ENCODE peak calls at places on chromosomes 4 and X, in four cellular contexts. W is Ammon's horn; B is activated CD8-positive, alpha-beta memory T cell treated with anti-CD3 and anti-CD28 coated beads, Interleukin-2, amount 50 U/mL, for 48 hours; Q is naive thymus-derived CD8-positive, alpha-beta T cell. P is an unnamed sample.

GRCh38 chr4:93670434-93670833 is 158.1 kb upstream of the ATOH1 start:
- DNase-seq in W (no peak), B (no peak), Q (no peak), P (no peak)

GRCh38 chr4:42478941-42479340 is 81.7 kb downstream of the SHISA3 start:
- DNase-seq in W (no peak), B (no peak), Q (no peak), P (no peak)

GRCh38 chr4:40908702-40909362 is 159.1 kb downstream of the NSUN7 start:
- DNase-seq in W (peak), B (peak), Q (peak), P (peak)

GRCh38 chr4:169922632-169923276 is 103.4 kb downstream of the MFAP3L start:
- DNase-seq in W (peak), B (no peak), Q (no peak), P (no peak)

GRCh38 chr4:182369211-182369610 is 126.0 kb downstream of the TENM3 start:
- DNase-seq in W (no peak), B (no peak), Q (no peak), P (no peak)

GRCh38 chr4:8422327-8422726 is 18.2 kb downstream of the ACOX3 start:
- DNase-seq in W (no peak), B (no peak), Q (no peak), P (no peak)

GRCh38 chrX:12138366-12139313 is at the start of gene FRMPD4:
- DNase-seq in W (peak), B (no peak), Q (no peak), P (no peak)

GRCh38 chr4:78057135-78057599 is at the start of gene FRAS1:
- DNase-seq in W (peak), B (peak), Q (peak), P (no peak)

GRCh38 chr4:123986268-123986798 is 589.7 kb downstream of the SPRY1 start:
- DNase-seq in W (no peak), B (no peak), Q (no peak), P (no peak)

GRCh38 chr4:85543832-85544231 is 68.9 kb downstream of the ARHGAP24 start:
- DNase-seq in W (no peak), B (no peak), Q (no peak), P (no peak)

GRCh38 chr4:157005193-157005592 is 33.6 kb upstream of the PDGFC start:
- DNase-seq in W (no peak), B (no peak), Q (no peak), P (no peak)

GRCh38 chr4:105620640-105621323 is 68.4 kb downstream of the ARHGEF38 start:
- DNase-seq in W (no peak), B (no peak), Q (no peak), P (no peak)

GRCh38 chr4:166836865-166837264 is 397.4 kb downstream of the SPOCK3 start:
- DNase-seq in W (no peak), B (no peak), Q (no peak), P (no peak)

GRCh38 chr4:12949719-12950118 is 534.4 kb downstream of the RAB28 start:
- DNase-seq in W (no peak), B (no peak), Q (no peak), P (no peak)

GRCh38 chrX:140034916-140035315 is 69.6 kb upstream of the CXorf66 start:
- DNase-seq in W (no peak), B (no peak), Q (no peak), P (no peak)

GRCh38 chrX:153446950-153447580 is 1.2 kb upstream of the TREX2 start:
- DNase-seq in W (no peak), B (no peak), Q (no peak), P (no peak)

GRCh38 chr4:83961575-83961974 is 425.7 kb downstream of the GPAT3 start:
- DNase-seq in W (no peak), B (no peak), Q (no peak), P (no peak)

GRCh38 chrX:33183366-33183765 is 28.0 kb downstream of the DMD start:
- DNase-seq in W (peak), B (no peak), Q (no peak), P (no peak)

GRCh38 chr4:107913283-107913899 is 18.0 kb upstream of the CYP2U1 start:
- DNase-seq in W (peak), B (no peak), Q (no peak), P (peak)

GRCh38 chrX:1052021-1052420 is 160.4 kb downstream of the CRLF2 start:
- DNase-seq in W (no peak), B (no peak), Q (no peak), P (no peak)

GRCh38 chrX:124240422-124240821 is 92.0 kb upstream of the TEX13D start:
- DNase-seq in W (no peak), B (no peak), Q (no peak), P (no peak)

GRCh38 chr4:126405369-126405982 is 1090.7 kb downstream of the FAT4 start:
- DNase-seq in W (no peak), B (no peak), Q (no peak), P (no peak)

GRCh38 chrX:47483310-47484268 is 567 bp upstream of the ZNF41 start:
- DNase-seq in W (peak), B (no peak), Q (no peak), P (no peak)

GRCh38 chr4:7068883-7069282 is 1.0 kb upstream of the GRPEL1 start:
- DNase-seq in W (no peak), B (no peak), Q (no peak), P (no peak)

GRCh38 chrX:13239272-13239671 is 80.6 kb downstream of the ATXN3L start:
- DNase-seq in W (peak), B (no peak), Q (no peak), P (no peak)

GRCh38 chr4:156799121-156799589 is 172.4 kb downstream of the PDGFC start:
- DNase-seq in W (no peak), B (no peak), Q (no peak), P (no peak)

GRCh38 chr4:108555701-108556100 is 64.7 kb upstream of the RPL34 start:
- DNase-seq in W (no peak), B (no peak), Q (no peak), P (no peak)

GRCh38 chrX:6644411-6644810 is 109.5 kb upstream of the VCX3A start:
- DNase-seq in W (no peak), B (no peak), Q (no peak), P (no peak)

GRCh38 chrX:121858867-121859647 is 811.6 kb downstream of the GLUD2 start:
- DNase-seq in W (no peak), B (no peak), Q (no peak), P (no peak)

GRCh38 chr4:150078996-150079581 is 844 bp downstream of the DCLK2 start:
- DNase-seq in W (peak), B (peak), Q (no peak), P (no peak)

GRCh38 chrX:53256446-53257041 is 24.8 kb downstream of the IQSEC2 start:
- DNase-seq in W (no peak), B (no peak), Q (no peak), P (no peak)

GRCh38 chr4:6674500-6675149 is 19.1 kb upstream of the S100P start:
- DNase-seq in W (peak), B (no peak), Q (peak), P (peak)

GRCh38 chr4:992297-993110 is 700 bp downstream of the SLC26A1 start:
- DNase-seq in W (no peak), B (no peak), Q (no peak), P (no peak)

GRCh38 chrX:22760513-22761057 is 239.2 kb upstream of the DDX53 start:
- DNase-seq in W (no peak), B (no peak), Q (no peak), P (no peak)

GRCh38 chr4:141807073-141807472 is 170.7 kb downstream of the IL15 start:
- DNase-seq in W (peak), B (no peak), Q (no peak), P (no peak)

GRCh38 chrX:135421932-135422809 is at the start of gene SMIM10L2A:
- DNase-seq in W (no peak), B (no peak), Q (peak), P (peak)

GRCh38 chr4:58809948-58810347 is 1699.8 kb upstream of the IGFBP7 start:
- DNase-seq in W (no peak), B (no peak), Q (no peak), P (no peak)

GRCh38 chr4:24477919-24478318 is 106.4 kb downstream of the DHX15 start:
- DNase-seq in W (no peak), B (no peak), Q (no peak), P (no peak)

GRCh38 chrX:144006811-144007210 is 122.9 kb downstream of the UBE2NL start:
- DNase-seq in W (no peak), B (no peak), Q (no peak), P (no peak)

GRCh38 chr4:28469387-28469786 is 1608.7 kb downstream of the STIM2 start:
- DNase-seq in W (no peak), B (no peak), Q (no peak), P (no peak)

P was measured in effector memory CD8-positive, alpha-beta T cell.